ENCODE peak calls at places on chromosomes 4 and X, in five cellular contexts. Y, D, P, C and Z are unnamed samples. For H3K4me1, the result is how much of the 10 kb centered on the place peaks cover.

GRCh38 chrX:27966955-27967354 is 14.3 kb downstream of the DCAF8L1 start:
- DNase-seq in Y (no peak), D (peak), P (no peak), C (peak), Z (peak)

GRCh38 chr4:119106036-119107000 is 29.3 kb upstream of the MYOZ2 start:
- DNase-seq in Y (no peak), D (no peak), P (no peak), C (peak), Z (no peak)

GRCh38 chrX:2694868-2695267 is 3.8 kb downstream of the CD99 start:
- DNase-seq in Y (no peak), D (no peak), P (no peak), C (no peak), Z (no peak)

GRCh38 chrX:135536883-135537282 is 16.4 kb downstream of the INTS6L start:
- DNase-seq in Y (no peak), D (no peak), P (no peak), C (no peak), Z (no peak)

GRCh38 chr4:127179451-127180087 is 453.2 kb upstream of the INTU start:
- DNase-seq in Y (no peak), D (no peak), P (no peak), C (no peak), Z (no peak)

GRCh38 chr4:81255524-81255923 is 40.5 kb upstream of the PRKG2 start:
- DNase-seq in Y (no peak), D (peak), P (no peak), C (peak), Z (no peak)

GRCh38 chr4:76699911-76700310 is 198.0 kb downstream of the SOWAHB start:
- DNase-seq in Y (no peak), D (no peak), P (no peak), C (no peak), Z (no peak)

GRCh38 chrX:27439771-27440170 is 23.4 kb downstream of the PPP4R3C start:
- DNase-seq in Y (no peak), D (no peak), P (no peak), C (no peak), Z (no peak)

GRCh38 chr4:184237612-184238011 is 19.9 kb upstream of the ENPP6 start:
- DNase-seq in Y (no peak), D (peak), P (no peak), C (no peak), Z (no peak)

GRCh38 chr4:98572697-98573096 is 85.7 kb downstream of the TSPAN5 start:
- DNase-seq in Y (no peak), D (no peak), P (no peak), C (peak), Z (no peak)

GRCh38 chrX:138711399-138712347 is at the start of gene FGF13:
- DNase-seq in Y (peak), D (no peak), P (peak), C (peak), Z (peak)

GRCh38 chrX:152465132-152465531 is 14.0 kb upstream of the GABRA3 start:
- DNase-seq in Y (no peak), D (no peak), P (no peak), C (no peak), Z (no peak)

GRCh38 chrX:25020391-25021131 is 4.8 kb upstream of the ARX start:
- DNase-seq in Y (no peak), D (no peak), P (no peak), C (no peak), Z (peak)

GRCh38 chr4:20203508-20203907 is 48.2 kb upstream of the SLIT2 start:
- DNase-seq in Y (no peak), D (peak), P (no peak), C (peak), Z (no peak)

GRCh38 chrX:373641-374471 is 12.9 kb downstream of the PPP2R3B start:
- DNase-seq in Y (peak), D (peak), P (no peak), C (no peak), Z (no peak)

GRCh38 chrX:4550018-4550417 is 836.6 kb upstream of the PRKX start:
- DNase-seq in Y (no peak), D (no peak), P (peak), C (peak), Z (no peak)

GRCh38 chrX:19855700-19856381 is 31.6 kb downstream of the SH3KBP1 start:
- DNase-seq in Y (no peak), D (no peak), P (no peak), C (no peak), Z (no peak)

GRCh38 chr4:64417974-64418373 is 8.7 kb upstream of the TECRL start:
- DNase-seq in Y (peak), D (peak), P (no peak), C (peak), Z (peak)

GRCh38 chr4:15476396-15476795 is 6.7 kb downstream of the CC2D2A start:
- DNase-seq in Y (no peak), D (no peak), P (no peak), C (no peak), Z (no peak)

GRCh38 chr4:122776916-122777315 is 44.4 kb downstream of the BBS12 start:
- DNase-seq in Y (no peak), D (peak), P (no peak), C (no peak), Z (peak)

GRCh38 chrX:72009731-72010130 is 99.1 kb downstream of the NHSL2 start:
- DNase-seq in Y (no peak), D (no peak), P (no peak), C (no peak), Z (no peak)

GRCh38 chrX:114800719-114801118 is 216.7 kb downstream of the IL13RA2 start:
- DNase-seq in Y (no peak), D (peak), P (no peak), C (peak), Z (no peak)

GRCh38 chr4:122824616-122825015 is 2.0 kb upstream of the FGF2 start:
- DNase-seq in Y (no peak), D (no peak), P (no peak), C (no peak), Z (no peak)

GRCh38 chr4:15396157-15396800 is 31.6 kb upstream of the C1QTNF7 start:
- DNase-seq in Y (peak), D (peak), P (peak), C (peak), Z (peak)

GRCh38 chr4:140150636-140150885 is 3.4 kb downstream of the MAML3 start:
- DNase-seq in Y (no peak), D (peak), P (no peak), C (no peak), Z (peak)

GRCh38 chrX:136185409-136186022 is 38.2 kb downstream of the FHL1 start:
- DNase-seq in Y (no peak), D (no peak), P (no peak), C (peak), Z (no peak)

GRCh38 chr4:98447648-98448047 is 186.5 kb downstream of the RAP1GDS1 start:
- DNase-seq in Y (no peak), D (peak), P (peak), C (no peak), Z (no peak)

GRCh38 chr4:107747748-107748486 is 27.9 kb upstream of the PAPSS1 start:
- DNase-seq in Y (no peak), D (no peak), P (no peak), C (peak), Z (no peak)

DNA sequence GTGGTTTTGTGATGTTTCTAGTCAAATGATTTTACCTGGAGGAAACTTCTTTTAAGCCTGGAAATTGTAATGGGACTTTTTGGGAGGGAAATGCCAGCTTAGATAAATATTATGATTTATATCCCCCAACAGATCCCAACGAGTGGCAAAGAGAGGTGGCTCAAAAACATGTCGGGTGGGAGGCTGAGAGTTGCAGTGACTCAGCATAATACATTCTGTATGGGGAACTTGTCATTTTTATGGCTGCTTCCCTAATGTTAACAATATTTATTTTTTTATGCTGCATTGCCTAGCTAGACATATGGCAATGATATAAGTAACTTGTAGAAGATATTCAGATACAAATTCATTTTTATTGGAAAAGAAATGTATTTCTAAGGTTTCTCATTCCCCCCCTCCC is 219.0 kb downstream of the ARHGAP10 start:
- DNase-seq in Y (no peak), D (no peak), P (no peak), C (no peak), Z (no peak)
- H3K4me1 ChIP-seq in Y (under half), D (under half), P (under half), C (under half), Z (under half)

GRCh38 chrX:107715331-107716044 is 60.1 kb downstream of the TSC22D3 start:
- DNase-seq in Y (no peak), D (peak), P (no peak), C (no peak), Z (no peak)
- H3K4me1 ChIP-seq in Y (under half), D (under half), P (under half), C (under half), Z (under half)

GRCh38 chrX:40149286-40150175 is 51.8 kb upstream of the BCOR start:
- DNase-seq in Y (no peak), D (no peak), P (no peak), C (no peak), Z (no peak)
- H3K4me1 ChIP-seq in Y (under half), D (under half), P (under half), C (under half), Z (under half)

DNA sequence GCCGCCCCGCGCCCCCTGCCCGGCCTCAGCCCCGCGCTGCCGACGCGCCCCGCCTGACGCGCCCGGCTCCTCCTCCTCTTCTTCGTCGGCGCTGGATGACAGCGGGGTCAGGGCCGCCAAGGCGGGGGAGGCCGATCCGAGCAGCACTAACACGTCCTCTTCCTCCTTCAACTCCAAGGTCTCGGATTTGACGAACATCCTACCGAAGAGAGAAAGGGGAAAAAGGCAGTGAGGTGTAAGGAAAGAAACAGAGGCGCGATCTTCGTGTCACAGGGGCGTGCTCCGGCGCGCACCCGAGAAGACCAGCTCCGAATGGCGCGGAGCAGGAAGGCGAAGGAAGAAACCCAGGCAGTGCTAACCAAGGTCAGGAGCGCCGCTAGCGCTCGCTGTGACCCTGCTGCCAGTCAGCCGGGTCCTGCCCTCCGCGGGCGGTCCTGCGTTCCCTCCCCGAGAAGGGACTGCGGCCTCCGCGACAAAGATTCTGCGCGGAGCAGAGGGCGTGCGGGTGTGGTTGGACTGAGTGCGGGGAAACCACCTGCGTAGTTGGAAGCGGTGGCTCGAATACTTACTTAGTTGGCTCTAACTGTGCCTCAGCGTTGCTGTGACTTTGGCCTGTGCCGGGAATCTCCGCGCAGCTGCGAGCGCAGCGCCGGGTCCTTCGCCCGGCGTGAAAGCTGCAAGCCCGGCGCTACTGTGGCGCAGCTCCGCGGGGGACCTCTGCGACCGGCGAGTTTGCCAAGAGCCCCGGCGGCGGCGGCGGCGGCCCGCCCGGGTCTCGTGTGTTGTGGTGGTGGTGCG is 503 bp downstream of the NEUROG2 start:
- DNase-seq in Y (peak), D (peak), P (no peak), C (peak), Z (peak)
- H3K4me1 ChIP-seq in Y (under half), D (under half), P (under half), C (under half), Z (under half)

DNA sequence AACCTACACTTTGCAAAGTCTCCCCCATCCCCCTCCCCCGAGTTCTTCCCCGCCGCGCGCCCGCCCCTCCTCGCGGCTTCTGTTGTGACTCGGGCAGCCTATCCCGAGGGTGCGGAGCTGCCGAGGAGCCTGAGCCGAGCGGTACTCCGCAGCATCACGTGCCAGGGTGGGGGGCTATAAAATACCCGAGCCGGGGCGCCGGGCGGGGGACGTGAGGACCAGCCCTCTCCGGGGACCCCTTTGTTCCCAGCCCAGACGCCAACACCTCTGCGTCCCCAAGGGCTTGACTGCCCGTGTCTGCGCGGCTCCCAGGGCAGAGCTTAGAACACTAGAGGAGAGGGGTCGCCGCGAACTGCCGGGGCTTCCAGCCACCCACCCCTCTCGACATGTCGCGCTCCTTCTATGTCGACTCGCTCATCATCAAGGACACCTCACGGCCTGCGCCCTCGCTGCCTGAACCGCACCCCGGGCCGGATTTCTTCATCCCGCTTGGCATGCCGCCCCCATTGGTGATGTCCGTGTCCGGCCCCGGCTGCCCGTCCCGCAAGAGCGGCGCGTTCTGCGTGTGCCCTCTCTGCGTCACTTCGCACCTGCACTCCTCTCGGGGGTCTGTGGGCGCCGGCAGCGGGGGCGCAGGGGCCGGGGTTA is at the start of gene GSX2:
- DNase-seq in Y (no peak), D (peak), P (no peak), C (no peak), Z (no peak)
- H3K4me1 ChIP-seq in Y (under half), D (under half), P (under half), C (under half), Z (under half)

GRCh38 chr4:7880681-7881080 is 59.0 kb downstream of the AFAP1 start:
- DNase-seq in Y (no peak), D (no peak), P (no peak), C (no peak), Z (no peak)
- H3K4me1 ChIP-seq in Y (under half), D (under half), P (under half), C (half or more), Z (under half)

DNA sequence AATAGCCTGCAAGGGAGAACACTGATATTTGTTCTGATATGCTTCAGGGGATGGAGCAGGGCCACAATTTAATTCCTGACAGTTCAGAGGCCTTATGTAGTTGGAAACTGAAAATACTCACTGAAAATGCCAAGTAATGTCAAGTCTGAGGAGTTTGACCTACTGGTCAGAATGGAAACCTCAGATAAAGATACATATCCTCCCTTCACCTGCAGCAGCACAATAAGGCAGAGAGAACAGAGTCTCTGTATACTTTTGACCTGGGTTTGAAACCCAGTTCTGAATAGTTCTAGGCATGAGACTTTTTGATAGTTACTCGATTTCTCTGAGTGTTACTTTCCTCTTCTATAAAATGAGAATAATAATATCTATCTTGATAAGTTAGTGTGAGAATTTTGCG is 65.8 kb upstream of the TRPC5 start:
- DNase-seq in Y (no peak), D (no peak), P (no peak), C (no peak), Z (no peak)
- H3K4me1 ChIP-seq in Y (under half), D (under half), P (under half), C (under half), Z (under half)

DNA sequence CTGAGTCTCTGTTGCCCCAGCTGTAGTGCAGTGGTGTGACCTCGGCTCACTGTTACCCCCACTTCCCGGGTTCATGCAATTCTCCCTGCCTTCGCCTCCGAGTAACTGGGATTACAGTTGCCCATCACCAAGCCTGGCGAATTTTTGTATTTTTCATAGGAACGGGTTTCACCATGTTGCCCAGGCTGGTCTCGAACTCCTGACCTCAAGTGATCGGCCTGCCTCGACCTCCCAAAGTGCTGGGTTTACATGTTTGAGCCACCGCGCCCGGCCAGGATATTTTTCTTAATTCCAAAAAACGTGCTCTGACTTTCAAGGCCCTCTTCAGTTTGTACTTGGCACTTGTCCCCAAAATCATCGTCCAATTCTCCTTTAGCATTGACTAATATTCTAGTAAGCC is 129.2 kb upstream of the EPHA5 start:
- DNase-seq in Y (no peak), D (no peak), P (no peak), C (no peak), Z (no peak)
- H3K4me1 ChIP-seq in Y (under half), D (under half), P (under half), C (under half), Z (under half)